ENCODE peak calls at places on chromosomes 12 and 14, in four cellular contexts. E is cardiac muscle cell, C is endodermal cell, A is spleen. Q is an unnamed sample.

GRCh38 chr12:102629262-102629888 is 149.0 kb upstream of the IGF1 start:
- DNase-seq in C (no peak), E (no peak), A (no peak), Q (no peak)

GRCh38 chr12:27161458-27162228 is 79.3 kb upstream of the C12orf71 start:
- DNase-seq in A (no peak), E (no peak), C (no peak), Q (no peak)

GRCh38 chr12:33795536-33795935 is 226.8 kb upstream of the ALG10 start:
- DNase-seq in A (no peak), C (no peak), E (no peak), Q (no peak)

GRCh38 chr12:28130625-28131598 is 59.3 kb upstream of the CCDC91 start:
- DNase-seq in A (peak; percentile 67), E (peak; percentile 100), C (no peak), Q (no peak)

GRCh38 chr14:66359500-66359899 is 126.7 kb upstream of the CCDC196 start:
- DNase-seq in A (no peak), C (no peak), E (peak; percentile 81), Q (peak; percentile 30)

GRCh38 chr12:127957001-127957660 is 309.8 kb upstream of the TMEM132C start:
- DNase-seq in A (no peak), E (no peak), C (no peak), Q (no peak)

GRCh38 chr12:3994500-3994899 is 121.3 kb upstream of the PARP11 start:
- DNase-seq in A (no peak), E (no peak), C (no peak), Q (no peak)

GRCh38 chr12:85266391-85266790 is 13.6 kb upstream of the ALX1 start:
- DNase-seq in A (no peak), E (no peak), C (no peak), Q (no peak)

GRCh38 chr12:21891763-21892217 is 49.4 kb downstream of the ABCC9 start:
- DNase-seq in A (no peak), E (peak; percentile 30), C (no peak), Q (no peak)

GRCh38 chr14:52781629-52782028 is 9.8 kb downstream of the GNPNAT1 start:
- DNase-seq in E (no peak), A (no peak), C (no peak), Q (no peak)

GRCh38 chr12:121240484-121241202 is 30.7 kb downstream of the P2RX4 start:
- DNase-seq in E (peak; percentile 89), C (peak; percentile 78), A (peak; percentile 96), Q (peak; percentile 93)
- H3K4me3 ChIP-seq in E (no peak overlapping the region), C (no peak overlapping the region), A (no peak overlapping the region), Q (peak overlapping the region; percentile 71)

GRCh38 chr12:120977531-120978295 is 630 bp upstream of the HNF1A start:
- DNase-seq in E (no peak), A (no peak), C (no peak), Q (no peak)
- H3K4me3 ChIP-seq in E (no peak overlapping the region), A (no peak overlapping the region), C (no peak overlapping the region), Q (no peak overlapping the region)

GRCh38 chr14:105168093-105168420 is 519 bp downstream of the JAG2 start:
- DNase-seq in C (no peak), E (no peak), A (no peak), Q (no peak)

GRCh38 chr14:105167303-105168092 is 1.1 kb downstream of the JAG2 start:
- DNase-seq in A (no peak), E (no peak), C (peak; percentile 73), Q (no peak)

GRCh38 chr14:105166571-105167302 is 1.8 kb downstream of the JAG2 start:
- DNase-seq in A (no peak), C (no peak), E (no peak), Q (no peak)

GRCh38 chr14:105165134-105165704 is 3.4 kb downstream of the JAG2 start:
- DNase-seq in C (no peak), A (no peak), E (no peak), Q (no peak)

DNA sequence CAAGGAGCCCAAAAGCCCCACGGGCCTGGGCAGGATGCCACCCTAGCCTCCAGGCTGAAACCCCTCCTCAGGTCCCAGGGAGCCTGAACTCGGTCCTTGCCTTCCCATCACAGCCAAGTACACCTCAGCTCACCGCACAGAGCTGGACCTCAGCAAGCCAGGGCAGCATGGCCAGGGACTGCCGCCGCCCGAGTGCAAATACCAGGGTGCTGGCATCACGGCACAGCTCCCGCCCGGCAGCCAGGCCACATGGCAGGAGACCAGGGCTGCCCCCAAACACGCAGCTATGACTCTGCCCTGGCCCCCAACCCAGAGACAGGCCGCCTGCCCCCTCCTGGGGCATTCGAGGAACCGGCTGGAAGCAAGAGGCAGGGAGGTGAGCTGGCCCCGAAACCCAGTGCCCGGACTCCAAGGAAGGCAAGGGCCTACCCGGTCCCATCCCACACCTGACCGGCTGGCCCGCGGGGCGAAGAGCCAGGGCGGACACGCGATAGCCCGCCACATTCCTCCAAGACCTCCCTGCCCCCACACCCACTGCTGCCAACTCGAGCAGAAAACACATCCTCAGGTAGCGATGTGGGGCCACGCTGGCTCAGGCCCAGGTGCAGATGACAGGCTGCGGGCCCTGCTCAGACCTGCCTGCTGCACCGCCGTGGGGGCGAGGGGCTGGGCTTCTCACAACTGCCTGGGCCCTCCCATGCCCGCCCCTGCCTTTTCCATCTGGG is 2.7 kb downstream of the JAG2 start:
- DNase-seq in E (no peak), A (no peak), C (no peak), Q (no peak)
- H3K4me3 ChIP-seq in E (no peak overlapping the region), A (no peak overlapping the region), C (no peak overlapping the region), Q (no peak overlapping the region)

GRCh38 chr12:6824962-6825381 is 3.2 kb upstream of the P3H3 start:
- DNase-seq in A (no peak), E (peak; percentile 37), C (no peak), Q (no peak)
- H3K4me3 ChIP-seq in A (no peak overlapping the region), E (no peak overlapping the region), C (no peak overlapping the region), Q (no peak overlapping the region)

GRCh38 chr14:105528859-105529505 is 2.6 kb downstream of the TMEM121 start:
- DNase-seq in C (no peak), E (peak; percentile 15), A (peak; percentile 82), Q (peak; percentile 32)
- H3K4me3 ChIP-seq in C (no peak overlapping the region), E (no peak overlapping the region), A (peak overlapping the region; percentile 59), Q (peak overlapping the region; percentile 56)

DNA sequence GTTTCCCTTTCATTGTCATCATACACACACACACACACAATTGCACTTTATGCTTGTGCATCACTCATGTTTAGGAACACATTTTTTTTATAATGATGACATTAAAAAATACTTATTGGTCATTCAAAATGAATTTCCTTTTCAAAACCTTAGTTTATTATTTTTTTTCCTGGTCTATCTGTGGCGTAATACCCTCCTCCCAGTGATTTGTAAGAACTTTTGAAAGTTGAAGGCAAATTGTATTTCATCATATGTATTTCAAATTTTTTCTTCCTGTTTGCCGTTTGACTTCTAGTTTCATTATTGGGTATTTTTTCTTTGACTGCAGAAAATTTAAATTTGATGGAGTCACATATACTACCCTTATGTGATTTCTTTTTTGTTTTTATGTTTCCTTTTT is 2.5 kb upstream of the LRRK2 start:
- DNase-seq in C (no peak), E (peak; percentile 17), A (no peak), Q (no peak)
- H3K4me3 ChIP-seq in C (no peak overlapping the region), E (no peak overlapping the region), A (no peak overlapping the region), Q (no peak overlapping the region)

GRCh38 chr12:70069221-70069811 is 173.9 kb upstream of the CNOT2 start:
- DNase-seq in A (no peak), C (peak; percentile 80), E (no peak), Q (no peak)
- H3K4me3 ChIP-seq in A (no peak overlapping the region), C (no peak overlapping the region), E (no peak overlapping the region), Q (no peak overlapping the region)

DNA sequence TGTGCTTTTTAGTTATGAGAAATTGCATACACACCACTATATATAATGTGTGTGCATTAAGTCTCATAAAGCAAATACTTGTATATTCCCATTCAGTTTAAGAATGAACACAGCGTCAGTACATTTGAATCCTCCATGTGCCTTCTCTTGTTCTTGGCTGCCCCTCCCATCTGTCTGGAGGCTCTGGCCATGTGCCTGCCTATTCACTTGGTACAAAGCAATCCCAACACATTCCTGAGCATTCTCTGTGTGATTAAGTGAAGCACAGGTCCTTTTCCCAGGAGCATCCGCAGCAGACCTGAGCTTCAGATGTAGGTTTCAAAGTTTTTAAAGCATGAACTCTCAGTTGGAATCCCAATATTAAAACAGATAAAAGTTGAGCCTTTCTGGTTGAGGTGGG is 58.7 kb downstream of the POLR3B start:
- DNase-seq in A (no peak), E (peak; percentile 52), C (no peak), Q (no peak)
- H3K4me3 ChIP-seq in A (no peak overlapping the region), E (no peak overlapping the region), C (no peak overlapping the region), Q (no peak overlapping the region)